ENCODE peak calls at places on chromosome 9, in five cellular contexts. L is M059J, C is fibroblast of the aortic adventitia, U is upper lobe of right lung, Y is T47D. T is an unnamed sample.

GRCh38 chr9:108534741-108535140 is 321.0 kb downstream of the ACTL7B start:
- DNase-seq in U (no peak), L (peak), C (peak), Y (no peak), T (peak)

GRCh38 chr9:107274096-107274495 is 9.0 kb upstream of the RAD23B start:
- DNase-seq in C (no peak), Y (peak), U (no peak), L (peak), T (no peak)

GRCh38 chr9:81902601-81903000 is 25.6 kb upstream of the SPATA31D4 start:
- DNase-seq in Y (no peak), C (peak), U (no peak), L (no peak), T (no peak)

GRCh38 chr9:33329117-33329563 is 38.8 kb downstream of the NFX1 start:
- DNase-seq in L (peak), U (no peak), Y (peak), C (peak), T (peak)

GRCh38 chr9:127463891-127464290 is 12.6 kb downstream of the LRSAM1 start:
- DNase-seq in L (no peak), Y (no peak), U (no peak), C (peak), T (peak)

GRCh38 chr9:18451409-18451808 is 22.5 kb upstream of the ADAMTSL1 start:
- DNase-seq in C (peak), L (no peak), Y (no peak), U (no peak), T (no peak)

GRCh38 chr9:81801190-81801589 is 111.8 kb upstream of the TLE1 start:
- DNase-seq in Y (no peak), U (no peak), C (peak), L (peak), T (peak)

GRCh38 chr9:28956111-28956880 is 1383.0 kb upstream of the C9orf72 start:
- DNase-seq in Y (no peak), C (no peak), L (no peak), U (no peak), T (no peak)

GRCh38 chr9:127380479-127380878 is 16.5 kb upstream of the SLC2A8 start:
- DNase-seq in U (no peak), Y (no peak), C (peak), L (no peak), T (no peak)